ENCODE peak calls at places on chromosomes 4 and X, in nine cellular contexts. I is NCI-H2171, X is EH, Y is GM23248, H is endothelial cell of umbilical vein, J is Caki2, L is GM23338, Z is T-cell, K is RWPE2. S is an unnamed sample.

GRCh38 chr4:94444771-94445170 is 7.0 kb upstream of the PDLIM5 start:
- DNase-seq in J (no peak), H (no peak), K (no peak), I (no peak), Y (peak), Z (no peak), X (peak), L (no peak), S (no peak)

GRCh38 chrX:120446503-120446902 is 22.6 kb downstream of the LAMP2 start:
- DNase-seq in H (peak), X (peak), J (peak), Y (peak), I (no peak), K (no peak), Z (no peak), L (no peak), S (no peak)

GRCh38 chr4:139266583-139267257 is 13.3 kb downstream of the MGARP start:
- DNase-seq in Z (peak), Y (peak), K (no peak), J (peak), X (peak), H (peak), I (no peak), L (peak), S (peak)

GRCh38 chr4:152398060-152398459 is 137.8 kb downstream of the FBXW7 start:
- DNase-seq in I (no peak), H (no peak), L (peak), J (no peak), Z (no peak), Y (peak), X (peak), K (no peak), S (peak)

GRCh38 chr4:965766-966134 is 7.6 kb downstream of the DGKQ start:
- DNase-seq in H (no peak), J (no peak), Z (no peak), I (no peak), Y (no peak), K (no peak), L (no peak), X (no peak), S (no peak)

GRCh38 chrX:71304561-71304960 is 3.0 kb downstream of the ITGB1BP2 start:
- DNase-seq in X (no peak), H (no peak), L (no peak), Y (no peak), I (no peak), J (no peak), Z (no peak), K (no peak), S (no peak)

GRCh38 chr4:139910106-139910505 is 243.9 kb downstream of the MAML3 start:
- DNase-seq in J (no peak), Z (no peak), L (no peak), X (no peak), H (no peak), Y (peak), K (no peak), I (no peak), S (no peak)

GRCh38 chr4:146637853-146638800 is 566 bp upstream of the POU4F2 start:
- DNase-seq in Z (no peak), L (peak), X (no peak), J (no peak), I (no peak), Y (no peak), H (no peak), K (no peak), S (peak)

GRCh38 chr4:84962102-84962501 is 4.4 kb downstream of the WDFY3 start:
- DNase-seq in H (no peak), L (no peak), X (no peak), Y (no peak), Z (no peak), J (no peak), I (no peak), K (no peak), S (no peak)

GRCh38 chr4:186557486-186557885 is 2.1 kb upstream of the MTNR1A start:
- DNase-seq in I (no peak), J (no peak), X (peak), K (no peak), Z (no peak), L (no peak), Y (peak), H (no peak), S (no peak)

GRCh38 chrX:65600106-65600505 is 65.5 kb upstream of the LAS1L start:
- DNase-seq in I (no peak), J (no peak), Z (no peak), H (no peak), Y (no peak), K (no peak), X (no peak), L (no peak), S (no peak)

GRCh38 chr4:128256539-128256938 is 31.1 kb downstream of the PGRMC2 start:
- DNase-seq in Y (no peak), J (no peak), K (no peak), H (peak), Z (no peak), I (no peak), X (no peak), L (no peak), S (no peak)

GRCh38 chr4:37934096-37934495 is 26.1 kb upstream of the PTTG2 start:
- DNase-seq in I (no peak), K (no peak), H (no peak), J (no peak), X (no peak), Y (no peak), L (no peak), Z (no peak), S (no peak)